ENCODE peak calls at places on chromosome 1, in ten cellular contexts. One of them, this sample, is unnamed.

GRCh38 chr1:198167436-198167934 is 10.7 kb downstream of the NEK7 start:
- DNase-seq in Calu3: no peak
- DNase-seq in NCI-H1417: no peak
- DNase-seq in NAMALWA: peak
- DNase-seq in NCI-H1092: no peak
- DNase-seq in stimulated activated CD8-positive, alpha-beta memory T cell treated with anti-CD3 and anti-CD28 coated beads, Interleukin-15, amount 100 ng/mL, for 4 hours: no peak
- DNase-seq in ecto neural progenitor cell: no peak
- DNase-seq in mesenchymal stem cell: peak
- DNase-seq in tibial nerve: no peak
- DNase-seq in stimulated activated CD4-positive, alpha-beta T cell treated with anti-CD3 and anti-CD28 coated beads, Interleukin-1b, Interleukin-23, amount 100 ng/mL, for 48 hours: peak
- DNase-seq in this sample: no peak

GRCh38 chr1:161084205-161084988 is 5.0 kb downstream of the NECTIN4 start:
- DNase-seq in Calu3: no peak
- DNase-seq in NCI-H1417: no peak
- DNase-seq in NAMALWA: no peak
- DNase-seq in NCI-H1092: no peak
- DNase-seq in stimulated activated CD8-positive, alpha-beta memory T cell treated with anti-CD3 and anti-CD28 coated beads, Interleukin-15, amount 100 ng/mL, for 4 hours: no peak
- DNase-seq in ecto neural progenitor cell: no peak
- DNase-seq in mesenchymal stem cell: peak
- DNase-seq in tibial nerve: no peak
- DNase-seq in stimulated activated CD4-positive, alpha-beta T cell treated with anti-CD3 and anti-CD28 coated beads, Interleukin-1b, Interleukin-23, amount 100 ng/mL, for 48 hours: no peak
- DNase-seq in this sample: no peak

GRCh38 chr1:159849972-159850371 is 12.5 kb downstream of the VSIG8 start:
- DNase-seq in Calu3: no peak
- DNase-seq in NCI-H1417: no peak
- DNase-seq in NAMALWA: no peak
- DNase-seq in NCI-H1092: no peak
- DNase-seq in stimulated activated CD8-positive, alpha-beta memory T cell treated with anti-CD3 and anti-CD28 coated beads, Interleukin-15, amount 100 ng/mL, for 4 hours: no peak
- DNase-seq in ecto neural progenitor cell: no peak
- DNase-seq in mesenchymal stem cell: peak
- DNase-seq in tibial nerve: no peak
- DNase-seq in stimulated activated CD4-positive, alpha-beta T cell treated with anti-CD3 and anti-CD28 coated beads, Interleukin-1b, Interleukin-23, amount 100 ng/mL, for 48 hours: no peak
- DNase-seq in this sample: no peak

GRCh38 chr1:241637604-241638003 is 2.6 kb downstream of the CHML start:
- DNase-seq in Calu3: no peak
- DNase-seq in NCI-H1417: no peak
- DNase-seq in NAMALWA: no peak
- DNase-seq in NCI-H1092: no peak
- DNase-seq in stimulated activated CD8-positive, alpha-beta memory T cell treated with anti-CD3 and anti-CD28 coated beads, Interleukin-15, amount 100 ng/mL, for 4 hours: no peak
- DNase-seq in ecto neural progenitor cell: no peak
- DNase-seq in mesenchymal stem cell: peak
- DNase-seq in tibial nerve: no peak
- DNase-seq in stimulated activated CD4-positive, alpha-beta T cell treated with anti-CD3 and anti-CD28 coated beads, Interleukin-1b, Interleukin-23, amount 100 ng/mL, for 48 hours: no peak
- DNase-seq in this sample: no peak

GRCh38 chr1:168179411-168180147 is 817 bp downstream of the TIPRL start:
- DNase-seq in Calu3: peak
- DNase-seq in NCI-H1417: peak
- DNase-seq in NAMALWA: peak
- DNase-seq in NCI-H1092: no peak
- DNase-seq in stimulated activated CD8-positive, alpha-beta memory T cell treated with anti-CD3 and anti-CD28 coated beads, Interleukin-15, amount 100 ng/mL, for 4 hours: no peak
- DNase-seq in ecto neural progenitor cell: no peak
- DNase-seq in mesenchymal stem cell: peak
- DNase-seq in tibial nerve: no peak
- DNase-seq in stimulated activated CD4-positive, alpha-beta T cell treated with anti-CD3 and anti-CD28 coated beads, Interleukin-1b, Interleukin-23, amount 100 ng/mL, for 48 hours: no peak
- DNase-seq in this sample: peak

GRCh38 chr1:160116277-160117147 is 953 bp downstream of the ATP1A2 start:
- DNase-seq in Calu3: no peak
- DNase-seq in NCI-H1417: no peak
- DNase-seq in NAMALWA: no peak
- DNase-seq in NCI-H1092: no peak
- DNase-seq in stimulated activated CD8-positive, alpha-beta memory T cell treated with anti-CD3 and anti-CD28 coated beads, Interleukin-15, amount 100 ng/mL, for 4 hours: no peak
- DNase-seq in ecto neural progenitor cell: no peak
- DNase-seq in mesenchymal stem cell: peak
- DNase-seq in tibial nerve: no peak
- DNase-seq in stimulated activated CD4-positive, alpha-beta T cell treated with anti-CD3 and anti-CD28 coated beads, Interleukin-1b, Interleukin-23, amount 100 ng/mL, for 48 hours: no peak
- DNase-seq in this sample: no peak

GRCh38 chr1:11873395-11873794 is 14.7 kb upstream of the NPPB start:
- DNase-seq in Calu3: no peak
- DNase-seq in NCI-H1417: no peak
- DNase-seq in NAMALWA: no peak
- DNase-seq in NCI-H1092: no peak
- DNase-seq in stimulated activated CD8-positive, alpha-beta memory T cell treated with anti-CD3 and anti-CD28 coated beads, Interleukin-15, amount 100 ng/mL, for 4 hours: no peak
- DNase-seq in ecto neural progenitor cell: no peak
- DNase-seq in mesenchymal stem cell: no peak
- DNase-seq in tibial nerve: no peak
- DNase-seq in stimulated activated CD4-positive, alpha-beta T cell treated with anti-CD3 and anti-CD28 coated beads, Interleukin-1b, Interleukin-23, amount 100 ng/mL, for 48 hours: no peak
- DNase-seq in this sample: no peak

GRCh38 chr1:243731301-243731891 is 118.6 kb downstream of the AKT3 start:
- DNase-seq in Calu3: peak
- DNase-seq in NCI-H1417: peak
- DNase-seq in NAMALWA: no peak
- DNase-seq in NCI-H1092: peak
- DNase-seq in stimulated activated CD8-positive, alpha-beta memory T cell treated with anti-CD3 and anti-CD28 coated beads, Interleukin-15, amount 100 ng/mL, for 4 hours: no peak
- DNase-seq in ecto neural progenitor cell: no peak
- DNase-seq in mesenchymal stem cell: no peak
- DNase-seq in tibial nerve: no peak
- DNase-seq in stimulated activated CD4-positive, alpha-beta T cell treated with anti-CD3 and anti-CD28 coated beads, Interleukin-1b, Interleukin-23, amount 100 ng/mL, for 48 hours: no peak
- DNase-seq in this sample: no peak

This sample was measured in NCI-H2171 treated with DMSO at 0.1 percent for 48 hours.